ENCODE peak calls at places on chromosomes 5 and 9, in five cellular contexts. I is mesendoderm, M is PC-3, O is breast epithelium, A is body of pancreas. G is an unnamed sample.
A peak's percentile ranks its signal among the peaks of the same experiment; 100 is the strongest.

GRCh38 chr9:6930827-6931226 is 173.1 kb downstream of the KDM4C start:
- DNase-seq in I (peak; percentile 59), M (no peak), O (no peak), A (no peak), G (peak; percentile 28)

GRCh38 chr5:178839319-178839704 is 20.4 kb upstream of the ZNF354B start:
- DNase-seq in I (peak; percentile 42), M (peak; percentile 82), O (peak; percentile 61), A (peak; percentile 85), G (peak; percentile 4)

GRCh38 chr5:56910123-56910951 is 941 bp downstream of the SETD9 start:
- DNase-seq in I (peak; percentile 60), M (no peak), O (no peak), A (peak; percentile 49), G (no peak)

GRCh38 chr5:16612007-16612406 is 4.8 kb downstream of the RETREG1 start:
- DNase-seq in I (no peak), M (no peak), O (no peak), A (no peak), G (no peak)

GRCh38 chr9:113519401-113520108 is 56.0 kb downstream of the RGS3 start:
- DNase-seq in I (no peak), M (peak; percentile 35), O (no peak), A (peak; percentile 42), G (peak; percentile 59)

GRCh38 chr9:71796368-71796767 is 28.1 kb upstream of the CEMIP2 start:
- DNase-seq in I (peak; percentile 33), M (no peak), O (no peak), A (no peak), G (no peak)

GRCh38 chr5:72015103-72015548 is 92.1 kb upstream of the MAP1B start:
- DNase-seq in I (no peak), M (peak; percentile 45), O (no peak), A (peak; percentile 59), G (peak; percentile 54)

GRCh38 chr9:12748954-12749353 is 25.9 kb upstream of the LURAP1L start:
- DNase-seq in I (no peak), M (no peak), O (no peak), A (no peak), G (no peak)

GRCh38 chr9:70954126-70954525 is 167.3 kb downstream of the TRPM3 start:
- DNase-seq in I (peak; percentile 98), M (peak; percentile 34), O (no peak), A (no peak), G (peak; percentile 82)

GRCh38 chr9:14633148-14633547 is 60.1 kb downstream of the ZDHHC21 start:
- DNase-seq in I (peak; percentile 41), M (no peak), O (no peak), A (no peak), G (no peak)

GRCh38 chr5:16552666-16553343 is 64.0 kb downstream of the RETREG1 start:
- DNase-seq in I (peak; percentile 87), M (peak; percentile 95), O (peak; percentile 60), A (peak; percentile 89), G (peak; percentile 59)

GRCh38 chr5:148809781-148810524 is 16.5 kb upstream of the ADRB2 start:
- DNase-seq in I (no peak), M (peak; percentile 48), O (no peak), A (no peak), G (no peak)

GRCh38 chr9:93612796-93613154 is 36.4 kb downstream of the PHF2 start:
- DNase-seq in I (no peak), M (no peak), O (no peak), A (peak; percentile 45), G (no peak)

GRCh38 chr5:179530069-179530998 is 20.0 kb upstream of the RUFY1 start:
- DNase-seq in I (peak; percentile 78), M (no peak), O (peak; percentile 62), A (peak; percentile 59), G (peak; percentile 37)

GRCh38 chr9:33109850-33110595 is 33.5 kb upstream of the SMU1 start:
- DNase-seq in I (no peak), M (no peak), O (peak; percentile 13), A (no peak), G (no peak)

DNA sequence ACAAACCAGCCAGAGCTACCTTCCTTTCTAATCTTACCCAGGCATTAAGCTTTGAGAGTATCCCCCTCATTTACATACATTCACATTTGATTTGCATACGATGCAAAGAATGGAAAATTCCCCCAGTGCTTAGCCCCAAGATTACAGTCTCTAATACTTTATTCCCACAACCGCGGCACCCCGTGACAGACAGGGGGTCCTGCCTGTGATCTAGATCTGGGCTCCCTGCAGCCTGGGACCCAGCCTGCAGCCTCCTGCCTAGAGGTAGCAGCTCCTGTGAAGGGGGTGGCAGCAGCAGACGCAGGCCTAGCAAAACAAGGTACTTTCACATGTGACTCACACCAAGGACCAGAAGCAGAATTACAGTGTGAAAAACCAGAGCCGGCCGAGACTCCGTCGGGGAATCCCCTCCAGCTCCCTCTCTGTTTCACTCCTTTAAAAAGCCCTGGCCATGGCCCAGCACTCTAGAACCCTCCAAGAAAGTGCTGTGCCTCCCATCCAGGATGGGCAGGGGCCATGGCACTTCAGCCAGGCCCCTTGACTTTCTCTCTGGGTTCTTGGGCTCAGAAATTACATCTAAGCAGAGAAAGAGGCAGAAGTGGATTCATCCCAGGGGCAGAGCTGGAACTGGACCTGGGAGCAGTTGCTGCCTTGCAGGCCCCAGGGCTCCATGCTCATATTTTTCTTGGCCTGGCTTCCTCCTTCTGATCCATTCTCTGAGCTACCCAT is 14.0 kb upstream of the TCF7 start:
- DNase-seq in I (peak; percentile 81), M (peak; percentile 51), O (no peak), A (no peak), G (peak; percentile 53)
- H3K4me3 ChIP-seq in I (no peak overlapping the region), M (no peak overlapping the region), O (no peak overlapping the region), A (no peak overlapping the region), G (no peak overlapping the region)

DNA sequence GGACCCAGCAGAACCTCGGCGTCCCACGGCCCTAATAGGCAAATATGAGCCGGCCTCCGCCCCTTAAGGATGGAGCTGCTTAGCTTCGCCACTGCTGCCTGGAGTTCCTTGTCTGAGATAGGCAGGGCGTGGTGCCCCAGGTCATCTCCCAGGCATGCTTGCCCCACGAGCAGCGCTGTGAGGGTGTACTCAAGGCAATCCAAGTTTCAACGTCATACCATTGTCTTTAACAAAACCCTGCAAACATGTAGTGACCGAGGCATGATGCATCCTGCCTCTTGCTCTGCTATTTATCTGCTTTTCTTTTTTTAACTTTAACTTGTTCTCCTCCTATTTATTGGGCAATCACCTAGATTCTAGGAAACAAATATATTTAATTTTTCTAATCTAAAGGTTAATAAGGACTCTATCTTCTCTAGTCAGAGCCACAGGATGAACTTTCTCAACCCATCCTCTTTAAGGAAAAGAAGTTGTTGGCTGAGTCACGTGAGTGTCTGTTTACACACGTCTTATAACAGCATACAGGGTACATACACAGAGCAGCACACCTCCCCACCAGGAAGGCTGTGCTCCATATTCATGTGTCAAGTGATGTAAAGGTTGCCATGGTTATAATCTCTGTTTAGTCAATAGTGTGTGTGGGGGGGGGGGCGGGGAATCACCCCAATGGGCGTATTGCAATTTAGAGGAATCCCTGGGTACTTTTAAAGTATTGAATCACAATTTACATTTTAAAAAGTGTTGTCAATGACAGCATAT is 27.3 kb upstream of the ZSWIM6 start:
- DNase-seq in I (peak; percentile 59), M (peak; percentile 88), O (no peak), A (peak; percentile 77), G (peak; percentile 93)
- H3K4me3 ChIP-seq in I (no peak overlapping the region), M (peak overlapping the region; percentile 63), O (no peak overlapping the region), A (no peak overlapping the region), G (no peak overlapping the region)

GRCh38 chr5:115170128-115170923 is 618 bp upstream of the TRIM36 start:
- DNase-seq in I (no peak), M (peak; percentile 27), O (no peak), A (no peak), G (peak; percentile 39)
- H3K4me3 ChIP-seq in I (peak overlapping the region; percentile 54), M (peak overlapping the region; percentile 86), O (peak overlapping the region; percentile 64), A (peak overlapping the region; percentile 84), G (peak overlapping the region; percentile 82)

DNA sequence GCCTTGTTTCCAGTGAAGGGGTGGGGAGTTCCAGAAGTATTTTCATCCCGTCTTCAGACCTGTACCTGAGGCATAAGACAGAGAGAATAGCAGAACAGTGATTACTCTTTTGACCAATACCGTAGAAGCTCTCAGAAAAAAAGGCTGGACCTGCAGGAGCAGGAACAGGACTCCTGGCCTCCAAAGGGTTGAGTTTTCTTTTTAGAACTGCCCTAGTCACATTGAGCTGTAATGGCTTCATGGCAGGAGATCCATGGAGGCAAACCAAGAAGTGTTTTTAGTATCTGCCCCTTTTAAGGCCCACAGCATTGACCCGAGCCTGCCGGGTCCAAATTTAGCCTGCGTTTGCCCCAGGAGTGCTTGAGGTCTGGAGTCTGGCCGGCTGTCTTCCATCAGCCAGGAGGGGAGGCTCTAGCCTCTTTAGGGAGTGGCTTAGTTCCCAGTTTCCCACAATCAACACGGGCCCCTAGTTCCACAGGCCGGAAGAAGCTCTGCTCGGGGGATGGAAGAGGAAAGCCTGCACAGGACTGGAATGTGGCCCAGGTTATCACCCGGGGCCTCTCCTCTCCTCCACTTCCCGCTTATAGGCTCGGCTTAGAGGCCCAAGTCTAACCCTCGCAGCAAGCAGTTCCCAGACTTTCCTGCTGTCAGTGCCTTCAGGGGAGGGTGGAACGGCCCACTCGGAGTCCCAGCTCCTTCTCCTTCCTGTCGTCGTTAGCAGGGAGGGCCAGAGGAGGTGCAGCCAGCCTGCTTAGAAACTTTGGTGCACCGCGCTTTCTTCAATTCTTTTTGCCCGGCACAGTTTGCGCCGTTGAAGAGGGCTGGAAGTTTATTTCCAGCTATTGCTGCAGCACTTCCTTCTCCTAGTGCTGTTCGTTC is 80.7 kb downstream of the C9orf152 start:
- DNase-seq in I (peak; percentile 95), M (no peak), O (no peak), A (peak; percentile 36), G (peak; percentile 97)
- H3K4me3 ChIP-seq in I (no peak overlapping the region), M (no peak overlapping the region), O (peak overlapping the region; percentile 6), A (no peak overlapping the region), G (peak overlapping the region; percentile 67)

GRCh38 chr5:154858972-154859950 is 834 bp downstream of the CNOT8 start:
- DNase-seq in I (peak; percentile 30), M (peak; percentile 14), O (no peak), A (no peak), G (peak; percentile 21)

GRCh38 chr5:154862766-154863165 is 4.3 kb downstream of the CNOT8 start:
- DNase-seq in I (no peak), M (no peak), O (no peak), A (no peak), G (peak; percentile 33)

GRCh38 chr5:154860123-154860522 is 1.7 kb downstream of the CNOT8 start:
- DNase-seq in I (peak; percentile 74), M (peak; percentile 13), O (no peak), A (peak; percentile 35), G (peak; percentile 80)

GRCh38 chr5:154861946-154862345 is 3.5 kb downstream of the CNOT8 start:
- DNase-seq in I (no peak), M (no peak), O (no peak), A (no peak), G (no peak)

GRCh38 chr5:154860765-154861164 is 2.3 kb downstream of the CNOT8 start:
- DNase-seq in I (no peak), M (no peak), O (no peak), A (no peak), G (no peak)
- H3K4me3 ChIP-seq in I (no peak overlapping the region), M (peak overlapping the region; percentile 93), O (peak overlapping the region; percentile 81), A (no peak overlapping the region), G (peak overlapping the region; percentile 90)

DNA sequence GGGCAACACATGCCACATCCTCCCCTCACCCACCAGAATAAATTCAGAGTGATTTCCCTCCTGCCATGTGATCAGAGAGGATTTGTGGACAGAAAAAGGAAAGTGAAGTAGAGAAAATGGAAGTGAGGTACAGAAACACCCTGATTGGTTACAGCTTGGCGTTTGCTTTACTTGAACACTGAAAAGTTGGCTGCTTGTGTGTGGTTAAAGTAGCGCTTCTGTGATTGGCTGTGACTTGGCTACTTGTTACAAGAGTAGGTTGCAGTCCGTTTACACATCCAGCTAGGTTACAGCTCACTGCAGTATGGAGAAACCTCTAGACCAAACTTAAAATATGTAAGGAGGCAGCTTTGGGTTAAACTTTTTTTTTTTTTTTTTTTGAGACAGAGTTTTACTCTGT is 205.2 kb upstream of the ZNF608 start:
- DNase-seq in I (no peak), M (no peak), O (no peak), A (no peak), G (no peak)
- H3K4me3 ChIP-seq in I (no peak overlapping the region), M (no peak overlapping the region), O (no peak overlapping the region), A (no peak overlapping the region), G (no peak overlapping the region)

GRCh38 chr5:77629553-77630245 is 8.8 kb downstream of the OTP start:
- DNase-seq in I (no peak), M (no peak), O (no peak), A (no peak), G (no peak)
- H3K4me3 ChIP-seq in I (peak overlapping the region; percentile 9), M (peak overlapping the region; percentile 70), O (peak overlapping the region; percentile 34), A (no peak overlapping the region), G (peak overlapping the region; percentile 35)

G was measured in fibroblast of villous mesenchyme.